ENCODE peak calls at places on chromosomes 7 and 10, in eight cellular contexts. N, I, U, W, F, H, Y and L are unnamed samples.

GRCh38 chr7:40673285-40673684 is 538.5 kb downstream of the SUGCT start:
- DNase-seq in W (peak), H (peak), I (peak), U (no peak), Y (peak), N (no peak), F (no peak), L (peak)

GRCh38 chr10:93071674-93072224 is 1.9 kb upstream of the CYP26A1 start:
- DNase-seq in H (no peak), F (peak), I (no peak), Y (no peak), U (no peak), W (no peak), N (peak), L (peak)

GRCh38 chr10:129601737-129602136 is 134.7 kb downstream of the MGMT start:
- DNase-seq in U (no peak), I (no peak), F (no peak), W (no peak), H (no peak), Y (no peak), N (no peak), L (no peak)

GRCh38 chr7:156956733-156957132 is 7.2 kb downstream of the NOM1 start:
- DNase-seq in I (no peak), Y (no peak), U (no peak), N (no peak), W (no peak), F (no peak), H (no peak), L (no peak)

GRCh38 chr7:101678713-101679112 is 49.6 kb upstream of the MYL10 start:
- DNase-seq in Y (peak), I (no peak), H (peak), U (no peak), F (no peak), N (no peak), W (peak), L (no peak)

GRCh38 chr7:35398518-35398917 is 144.6 kb upstream of the TBX20 start:
- DNase-seq in H (no peak), I (no peak), U (no peak), F (no peak), Y (no peak), N (no peak), W (no peak), L (no peak)

GRCh38 chr7:151695856-151696555 is 176.3 kb upstream of the RHEB start:
- DNase-seq in Y (no peak), I (no peak), W (no peak), U (no peak), H (no peak), F (no peak), N (no peak), L (no peak)

GRCh38 chr7:152030561-152030960 is 5.1 kb downstream of the GALNT11 start:
- DNase-seq in U (no peak), F (no peak), H (no peak), I (no peak), W (no peak), N (no peak), Y (no peak), L (no peak)

GRCh38 chr7:121394709-121395140 is 1.4 kb downstream of the FAM3C start:
- DNase-seq in F (no peak), I (no peak), U (no peak), W (no peak), N (peak), H (no peak), Y (peak), L (peak)

GRCh38 chr10:34994565-34995142 is 95.5 kb downstream of the CUL2 start:
- DNase-seq in I (peak), H (peak), U (no peak), W (peak), Y (peak), N (peak), F (peak), L (peak)

GRCh38 chr7:27647052-27647451 is 15.6 kb downstream of the HIBADH start:
- DNase-seq in H (peak), Y (peak), W (no peak), U (no peak), I (no peak), F (no peak), N (no peak), L (no peak)

GRCh38 chr10:71706216-71707121 is 13.1 kb downstream of the C10orf105 start:
- DNase-seq in F (no peak), W (no peak), H (no peak), Y (no peak), N (no peak), I (no peak), U (no peak), L (no peak)

DNA sequence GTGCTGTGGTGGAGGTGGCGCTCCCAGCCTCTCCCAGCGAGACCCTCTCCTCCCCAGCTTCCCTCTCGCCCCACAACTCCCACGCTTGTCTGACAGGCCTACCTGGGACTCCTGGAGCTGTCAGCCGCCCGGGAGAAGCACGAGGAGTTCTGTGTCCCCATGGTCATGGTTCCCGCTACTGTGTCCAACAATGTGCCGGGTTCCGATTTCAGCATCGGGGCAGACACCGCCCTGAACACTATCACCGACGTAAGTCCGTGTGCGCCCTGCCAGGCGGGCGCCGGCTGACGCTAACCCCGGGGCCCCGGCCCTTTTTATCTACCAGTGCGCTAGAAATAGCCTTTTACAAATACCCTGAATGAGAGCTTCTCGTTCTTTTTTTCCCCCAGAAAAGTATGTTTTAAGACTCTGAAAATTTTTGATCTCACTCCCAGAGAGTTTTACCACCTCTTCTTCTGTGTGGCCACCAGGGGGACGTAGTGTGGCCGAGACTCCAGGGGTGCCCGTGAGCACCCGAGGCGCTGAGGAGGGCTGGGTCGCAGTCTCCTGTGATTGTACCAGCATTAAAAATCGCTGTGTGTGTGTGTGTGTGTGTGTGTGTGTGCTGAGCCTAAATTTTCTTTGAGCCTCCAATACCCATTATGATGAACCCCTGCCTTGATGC is 52.6 kb downstream of the PFKP start:
- DNase-seq in U (no peak), I (peak), W (no peak), H (peak), Y (peak), F (peak), N (no peak), L (no peak)
- TF ChIP-seq CTCF in U (peak), I (peak), W (peak), H (peak), Y (peak), F (peak), N (peak), L (peak)

DNA sequence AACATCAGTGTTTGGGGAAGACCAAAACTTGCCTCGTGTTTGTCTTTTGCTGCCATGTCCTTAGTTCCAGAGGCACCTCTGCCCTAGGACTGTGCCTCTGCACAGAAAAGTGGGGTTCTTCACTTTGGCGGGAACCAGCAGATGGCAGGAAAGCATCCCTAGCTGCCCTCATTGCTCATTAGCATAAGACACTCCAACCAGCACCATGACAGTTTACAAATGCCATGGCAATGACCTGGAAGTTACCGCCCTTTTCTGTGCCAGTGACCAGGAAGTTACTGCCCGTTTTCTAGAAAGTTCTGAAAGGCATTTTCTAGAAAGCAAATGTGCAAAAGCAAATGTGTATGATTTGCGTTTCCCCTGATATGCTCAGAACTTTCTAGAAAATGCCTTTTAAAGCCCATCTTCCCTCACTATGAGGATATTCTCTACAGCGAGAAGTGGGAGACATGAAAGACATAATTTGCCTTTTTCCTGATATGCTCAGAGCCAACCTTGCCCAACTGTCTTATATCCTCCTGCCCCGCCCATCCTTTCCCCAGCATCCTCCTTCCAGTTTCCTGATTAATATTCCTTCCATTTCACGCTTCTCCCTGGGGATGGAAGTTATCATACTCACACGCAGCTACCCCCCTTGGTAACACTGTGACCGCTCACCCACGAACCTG is 258.1 kb downstream of the USP6NL start:
- DNase-seq in W (no peak), F (no peak), H (no peak), U (no peak), I (no peak), N (peak), Y (no peak), L (no peak)
- TF ChIP-seq CTCF in W (no peak), F (no peak), H (no peak), U (no peak), I (no peak), N (no peak), Y (no peak), L (no peak)

DNA sequence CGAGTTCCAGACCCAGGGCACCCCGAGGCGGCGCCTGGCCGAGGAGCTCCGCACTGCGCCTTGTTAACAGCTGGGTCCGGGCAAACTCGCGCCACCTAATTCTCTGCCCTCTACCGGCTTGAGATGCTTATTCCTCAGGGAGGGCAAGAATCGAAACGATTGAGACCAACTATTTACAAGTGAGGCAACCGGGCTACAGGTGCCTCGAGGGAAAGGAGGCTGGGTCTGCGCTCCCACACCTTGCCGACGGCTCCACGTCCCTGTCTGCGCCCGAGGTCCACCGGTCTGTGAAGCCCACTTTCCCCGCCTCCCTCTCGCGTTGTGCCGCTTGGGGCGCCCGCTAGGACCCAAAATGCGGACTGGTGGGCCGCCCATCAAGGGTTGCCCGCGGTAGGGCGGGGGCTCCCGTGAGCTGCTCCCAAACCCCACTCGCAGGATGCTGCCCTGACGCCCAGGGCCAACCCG is 527 bp downstream of the AKR1B1 start:
- DNase-seq in H (peak), I (peak), F (peak), Y (peak), U (no peak), N (no peak), W (no peak), L (peak)
- TF ChIP-seq CTCF in H (peak), I (peak), F (peak), Y (peak), U (peak), N (no peak), W (peak), L (peak)

DNA sequence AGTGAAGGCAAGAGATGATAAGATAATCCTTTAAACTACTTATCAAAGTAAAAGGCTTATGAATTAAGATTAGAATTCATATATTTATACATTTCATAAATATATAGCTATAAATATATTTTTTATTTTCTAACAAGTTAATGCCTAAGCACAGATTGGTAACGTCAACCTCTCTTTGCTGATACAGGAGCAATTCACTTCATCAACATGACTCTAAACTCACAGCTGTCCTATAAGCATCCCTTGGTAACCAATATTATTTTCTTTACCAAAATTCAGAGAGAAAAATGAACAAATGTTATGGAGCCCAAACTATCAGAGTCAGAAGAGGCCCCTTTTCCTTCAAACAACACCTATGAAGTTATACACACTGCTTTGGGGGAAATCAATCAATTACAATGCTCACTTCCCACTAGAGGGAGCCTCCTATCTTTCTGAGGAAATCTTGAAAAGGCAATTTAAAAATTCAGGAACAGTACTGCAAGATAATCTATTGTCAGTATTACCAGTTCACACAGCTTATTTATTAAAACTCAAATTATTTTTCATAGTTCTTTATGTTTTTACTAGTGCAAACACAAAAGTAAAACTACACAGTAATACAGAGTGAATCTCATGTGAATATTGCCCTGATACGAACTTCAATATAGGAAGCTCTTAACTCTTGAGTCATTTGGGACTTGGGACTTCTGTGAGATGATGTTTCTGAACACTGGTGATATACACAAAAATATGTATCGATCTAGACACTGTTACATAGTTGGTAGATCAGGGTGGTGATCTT is 51.0 kb upstream of the NOBOX start:
- DNase-seq in N (no peak), F (no peak), Y (peak), U (no peak), I (peak), H (no peak), W (no peak), L (no peak)
- TF ChIP-seq CTCF in N (peak), F (peak), Y (peak), U (no peak), I (peak), H (peak), W (peak), L (no peak)

DNA sequence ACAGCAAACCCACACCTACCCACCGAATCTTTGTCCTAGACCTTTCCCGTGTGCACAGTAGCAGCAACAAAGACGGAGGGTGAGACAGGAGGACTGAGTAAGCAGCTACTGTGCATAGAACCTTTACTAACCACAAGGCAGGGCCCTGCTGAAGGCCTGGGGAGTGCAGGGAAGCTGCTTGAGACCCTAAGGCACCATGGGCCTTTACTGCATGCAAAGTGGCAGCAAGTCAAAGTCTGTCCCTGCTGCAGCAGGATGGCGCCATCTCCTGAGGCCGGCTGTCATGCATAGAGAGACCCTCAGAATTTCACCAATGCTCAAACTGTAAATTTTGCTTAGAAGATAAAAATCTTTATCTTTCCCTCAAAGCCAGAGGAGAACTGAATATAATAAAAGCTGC is 610.5 kb downstream of the ACTR3B start:
- DNase-seq in N (no peak), I (no peak), F (no peak), W (no peak), Y (no peak), H (no peak), U (no peak), L (no peak)
- TF ChIP-seq CTCF in N (no peak), I (no peak), F (no peak), W (no peak), Y (no peak), H (no peak), U (no peak), L (no peak)

DNA sequence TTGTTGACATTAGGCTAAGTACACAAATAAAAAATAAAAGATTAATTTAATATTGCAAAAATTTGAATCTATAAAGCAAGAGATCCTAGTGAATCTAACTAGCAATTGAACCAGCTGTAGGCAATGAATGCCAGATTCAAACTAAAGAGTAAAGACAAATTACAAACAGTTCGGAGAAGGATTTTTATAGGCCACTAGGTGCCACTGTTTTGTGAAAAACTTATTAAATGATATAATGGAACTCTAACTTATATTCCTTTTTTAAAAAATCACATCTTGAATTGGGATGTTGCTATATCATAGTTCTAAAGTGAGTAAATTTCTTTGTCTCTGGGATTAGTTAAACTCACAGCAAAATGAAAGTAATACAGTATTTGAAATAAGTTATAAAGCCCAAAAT is 39.1 kb upstream of the GNAI1 start:
- DNase-seq in U (no peak), H (peak), I (peak), N (no peak), F (no peak), Y (peak), W (no peak), L (no peak)
- TF ChIP-seq CTCF in U (peak), H (peak), I (peak), N (peak), F (peak), Y (peak), W (peak), L (peak)

GRCh38 chr10:103687718-103688117 is 167.7 kb downstream of the SH3PXD2A start:
- DNase-seq in Y (no peak), U (no peak), F (no peak), W (no peak), I (no peak), N (no peak), H (no peak), L (no peak)

GRCh38 chr10:103690281-103690680 is 165.1 kb downstream of the SH3PXD2A start:
- DNase-seq in F (no peak), W (no peak), I (no peak), N (no peak), U (no peak), Y (peak), H (no peak), L (no peak)

GRCh38 chr10:103688451-103688850 is 166.9 kb downstream of the SH3PXD2A start:
- DNase-seq in N (peak), W (no peak), U (no peak), Y (no peak), H (no peak), I (no peak), F (no peak), L (no peak)

GRCh38 chr10:103685880-103686669 is 169.3 kb downstream of the SH3PXD2A start:
- DNase-seq in Y (peak), H (peak), N (peak), W (no peak), U (peak), F (peak), I (peak), L (peak)

GRCh38 chr10:103687172-103687571 is 168.2 kb downstream of the SH3PXD2A start:
- DNase-seq in N (no peak), U (no peak), H (no peak), F (no peak), I (no peak), Y (no peak), W (no peak), L (no peak)
- TF ChIP-seq CTCF in N (no peak), U (no peak), H (no peak), F (no peak), I (no peak), Y (no peak), W (no peak), L (no peak)

DNA sequence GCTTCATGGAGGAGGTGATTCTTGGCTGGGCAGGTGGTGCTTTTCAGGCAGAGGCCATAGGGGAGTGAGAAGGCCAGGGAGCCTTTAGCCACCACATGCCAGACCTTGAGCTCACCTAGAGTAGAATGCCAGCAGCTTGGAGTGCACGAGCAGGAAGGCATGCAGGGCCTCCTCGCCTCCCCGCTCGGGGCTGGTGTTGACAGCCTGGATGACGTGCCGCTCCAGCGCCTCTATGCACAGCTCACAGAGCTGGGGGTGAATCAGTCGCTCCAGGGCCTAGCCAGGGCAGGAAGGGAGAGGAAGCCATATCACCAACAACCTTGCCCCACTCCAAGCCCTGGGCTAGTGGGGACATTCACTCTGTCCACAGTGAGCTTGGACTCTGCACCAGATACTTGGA is 15.7 kb downstream of the HPS1 start:
- DNase-seq in H (no peak), N (no peak), F (no peak), I (no peak), W (no peak), Y (no peak), U (no peak), L (no peak)
- TF ChIP-seq CTCF in H (no peak), N (no peak), F (no peak), I (no peak), W (no peak), Y (no peak), U (no peak), L (no peak)